ENCODE peak calls at places on chromosomes 5 and 9, in eight cellular contexts. I, R, B, C, D, J, Q and W are unnamed samples.

GRCh38 chr9:129170229-129170628 is 7.8 kb downstream of the IER5L start:
- DNase-seq in I (no peak), R (no peak), B (peak; percentile 41), C (no peak), D (no peak), J (no peak), Q (no peak), W (peak; percentile 39)

GRCh38 chr9:111356567-111357244 is 26.7 kb upstream of the OR2K2 start:
- DNase-seq in I (no peak), R (no peak), B (peak; percentile 94), C (no peak), D (no peak), J (peak; percentile 79), Q (no peak), W (peak; percentile 70)

GRCh38 chr5:93078082-93079038 is 502.7 kb downstream of the NR2F1-AS1 start:
- DNase-seq in I (peak; percentile 76), R (no peak), B (peak; percentile 93), C (peak; percentile 59), D (peak; percentile 53), J (peak; percentile 83), Q (no peak), W (peak; percentile 81)

GRCh38 chr9:63816742-63817621 is 1468.0 kb downstream of the FOXD4L5 start:
- DNase-seq in I (peak; percentile 96), R (peak; percentile 100), B (peak; percentile 82), C (peak; percentile 86), D (peak; percentile 93), J (peak; percentile 11), Q (peak; percentile 51), W (peak; percentile 37)

GRCh38 chr5:37938861-37939260 is 99.0 kb upstream of the GDNF start:
- DNase-seq in I (no peak), R (no peak), B (no peak), C (no peak), D (no peak), J (no peak), Q (no peak), W (no peak)

GRCh38 chr5:78964889-78965288 is 20.2 kb downstream of the ARSB start:
- DNase-seq in I (no peak), R (no peak), B (peak; percentile 83), C (no peak), D (no peak), J (peak; percentile 81), Q (peak; percentile 32), W (peak; percentile 55)

GRCh38 chr5:124888050-124888506 is 141.6 kb upstream of the ZNF608 start:
- DNase-seq in I (no peak), R (peak; percentile 71), B (no peak), C (peak; percentile 54), D (no peak), J (peak; percentile 78), Q (no peak), W (no peak)

GRCh38 chr9:106657951-106658350 is 205.0 kb upstream of the ZNF462 start:
- DNase-seq in I (no peak), R (no peak), B (no peak), C (no peak), D (no peak), J (no peak), Q (no peak), W (no peak)

GRCh38 chr9:108994695-108995094 is 18.6 kb downstream of the CTNNAL1 start:
- DNase-seq in I (no peak), R (no peak), B (peak; percentile 58), C (no peak), D (peak; percentile 69), J (no peak), Q (no peak), W (no peak)

GRCh38 chr9:135332979-135333748 is 146.4 kb upstream of the PPP1R26 start:
- DNase-seq in I (no peak), R (no peak), B (no peak), C (no peak), D (peak; percentile 46), J (no peak), Q (no peak), W (no peak)

GRCh38 chr9:32525506-32525905 is 490 bp downstream of the RIGI start:
- DNase-seq in I (no peak), R (no peak), B (peak; percentile 17), C (no peak), D (no peak), J (peak; percentile 8), Q (peak; percentile 13), W (no peak)

GRCh38 chr9:111482656-111483418 is 1.3 kb downstream of the ECPAS start:
- DNase-seq in I (peak; percentile 91), R (peak; percentile 91), B (peak; percentile 55), C (peak; percentile 71), D (peak; percentile 83), J (peak; percentile 89), Q (peak; percentile 69), W (peak; percentile 63)

GRCh38 chr5:14672082-14672481 is 7.6 kb downstream of the OTULIN start:
- DNase-seq in I (no peak), R (no peak), B (no peak), C (no peak), D (no peak), J (no peak), Q (no peak), W (no peak)

GRCh38 chr9:90642570-90643539 is at the start of gene DIRAS2:
- DNase-seq in I (peak; percentile 89), R (peak; percentile 89), B (peak; percentile 43), C (peak; percentile 68), D (peak; percentile 72), J (no peak), Q (no peak), W (peak; percentile 72)

GRCh38 chr9:2732492-2732891 is 15.2 kb downstream of the KCNV2 start:
- DNase-seq in I (no peak), R (no peak), B (no peak), C (no peak), D (no peak), J (no peak), Q (no peak), W (no peak)

DNA sequence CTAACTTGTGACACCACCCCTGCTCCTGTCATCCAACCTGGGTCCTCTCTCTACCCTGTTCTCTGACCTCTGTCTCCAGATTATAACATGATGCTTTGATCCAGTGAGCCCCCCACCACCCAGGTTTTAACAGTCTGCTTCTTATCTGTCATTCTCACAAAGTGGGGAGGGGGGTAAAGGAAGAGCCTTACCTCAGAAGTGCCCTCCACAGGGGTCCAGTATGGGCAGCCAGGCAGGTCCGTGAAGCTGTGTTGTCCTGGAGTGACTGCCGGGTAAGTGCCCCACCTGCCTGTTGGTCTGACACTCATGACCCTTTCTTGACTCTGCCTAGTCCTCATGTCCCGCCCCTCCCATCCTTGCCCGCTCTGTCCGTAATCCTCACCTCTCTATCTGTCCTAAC is 3.4 kb downstream of the IL11RA start:
- DNase-seq in I (no peak), R (no peak), B (no peak), C (no peak), D (no peak), J (no peak), Q (no peak), W (no peak)
- H3K4me1 ChIP-seq in I (peaks cover 31% of the 10 kb centered on the region), R (peaks cover 15% of the 10 kb centered on the region), B (peaks cover 35% of the 10 kb centered on the region), C (peaks cover 31% of the 10 kb centered on the region), D (peaks cover 55% of the 10 kb centered on the region), J (peaks cover 3% of the 10 kb centered on the region), Q (peaks cover 47% of the 10 kb centered on the region), W (peaks cover 8% of the 10 kb centered on the region)

DNA sequence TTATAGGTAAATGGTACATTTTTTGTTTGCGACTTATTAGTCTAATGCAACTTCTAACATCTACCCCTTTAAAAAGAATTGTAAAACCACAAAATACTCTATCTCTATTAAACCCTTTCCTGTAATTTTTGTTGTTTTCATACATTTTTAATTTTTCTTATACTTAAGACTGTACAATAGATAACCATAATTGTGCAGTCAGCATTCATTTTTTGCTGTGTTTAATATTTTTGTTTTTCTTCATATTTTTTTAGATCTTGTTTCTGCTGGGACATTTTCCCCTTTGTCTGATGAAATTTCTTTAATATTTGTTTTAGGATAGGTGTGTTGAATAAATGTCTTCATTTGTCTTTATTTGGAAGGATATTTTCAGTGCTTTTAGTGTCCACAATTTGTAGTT is 19.9 kb downstream of the OR1J1 start:
- DNase-seq in I (no peak), R (no peak), B (no peak), C (no peak), D (no peak), J (no peak), Q (no peak), W (no peak)
- H3K4me3 ChIP-seq in I (no peak overlapping the region), R (no peak overlapping the region), B (no peak overlapping the region), C (no peak overlapping the region), D (no peak overlapping the region), J (no peak overlapping the region), Q (no peak overlapping the region), W (no peak overlapping the region)

DNA sequence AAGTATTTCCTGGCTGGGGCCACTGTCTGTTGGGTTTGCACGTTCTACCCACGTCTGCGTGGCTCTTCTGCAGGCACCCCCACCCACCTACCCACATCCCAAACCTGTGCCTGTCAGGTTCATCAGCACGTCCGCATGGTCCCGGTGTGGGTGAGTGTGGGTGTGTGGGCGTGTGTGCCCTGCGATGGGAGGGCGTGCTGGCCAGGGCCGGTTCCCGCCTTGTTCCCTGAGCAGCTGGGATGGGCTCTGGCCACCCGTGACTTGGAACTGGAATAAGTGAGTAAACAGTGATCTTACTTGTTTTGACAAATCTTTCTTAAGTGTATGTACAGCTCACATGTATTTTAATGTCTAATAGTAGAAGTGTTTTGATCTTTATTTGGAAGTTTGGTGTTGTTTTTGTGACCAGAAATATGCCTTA is 20.4 kb downstream of the ERGIC1 start:
- DNase-seq in I (peak; percentile 95), R (no peak), B (peak; percentile 63), C (no peak), D (no peak), J (no peak), Q (peak; percentile 62), W (no peak)
- H3K4me1 ChIP-seq in I (peaks cover 61% of the 10 kb centered on the region), R (no peaks in the 10 kb centered on the region), B (peaks cover 53% of the 10 kb centered on the region), C (peaks cover 24% of the 10 kb centered on the region), D (peaks cover 69% of the 10 kb centered on the region), J (no peaks in the 10 kb centered on the region), Q (peaks cover 64% of the 10 kb centered on the region), W (peaks cover 36% of the 10 kb centered on the region)

DNA sequence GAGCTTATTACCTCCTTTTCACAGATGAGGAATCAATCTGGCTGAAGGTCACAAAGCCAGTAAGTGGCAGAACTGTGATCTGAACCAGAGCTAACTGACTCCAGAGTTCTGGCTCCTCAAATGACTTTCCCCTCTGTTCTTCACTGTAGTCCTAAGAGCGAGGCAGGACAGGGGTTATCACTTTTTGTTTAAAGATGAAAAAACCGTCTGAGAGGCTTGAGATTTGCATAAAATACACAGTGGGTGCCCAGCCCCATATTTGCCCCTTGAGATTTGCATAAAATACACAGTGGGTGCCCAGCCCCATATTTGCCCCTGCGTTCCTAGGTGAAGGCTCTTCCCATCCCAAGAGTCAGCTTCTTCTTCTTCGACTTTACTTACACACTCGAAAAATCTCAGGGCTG is 667 bp downstream of the FBXO10 start:
- DNase-seq in I (no peak), R (no peak), B (no peak), C (no peak), D (no peak), J (peak; percentile 39), Q (no peak), W (no peak)
- H3K4me3 ChIP-seq in I (peak overlapping the region; percentile 59), R (peak overlapping the region; percentile 87), B (peak overlapping the region; percentile 73), C (peak overlapping the region; percentile 76), D (peak overlapping the region; percentile 72), J (peak overlapping the region; percentile 87), Q (peak overlapping the region; percentile 66), W (no peak overlapping the region)

GRCh38 chr9:33919276-33919897 is 102.4 kb downstream of the UBE2R2 start:
- DNase-seq in I (no peak), R (peak; percentile 42), B (no peak), C (no peak), D (no peak), J (no peak), Q (no peak), W (no peak)
- H3K4me1 ChIP-seq in I (no peaks in the 10 kb centered on the region), R (no peaks in the 10 kb centered on the region), B (no peaks in the 10 kb centered on the region), C (peaks cover 4% of the 10 kb centered on the region), D (peaks cover 6% of the 10 kb centered on the region), J (no peaks in the 10 kb centered on the region), Q (no peaks in the 10 kb centered on the region), W (no peaks in the 10 kb centered on the region)